ENCODE peak calls at places on chromosome 10, in four cellular contexts. One of them, this sample, is unnamed.

GRCh38 chr10:103603382-103603781 is 109.9 kb downstream of the NEURL1 start:
- DNase-seq in K562: no peak
- DNase-seq in A549: no peak
- DNase-seq in GM12878: no peak
- DNase-seq in this sample: no peak

GRCh38 chr10:16520900-16521299 is 779 bp downstream of the C1QL3 start:
- DNase-seq in K562: no peak
- DNase-seq in A549: no peak
- DNase-seq in GM12878: no peak
- DNase-seq in this sample: peak; percentile 12

GRCh38 chr10:103868200-103868599 is 12.8 kb upstream of the SH3PXD2A start:
- DNase-seq in K562: no peak
- DNase-seq in A549: no peak
- DNase-seq in GM12878: no peak
- DNase-seq in this sample: no peak

GRCh38 chr10:125392140-125392539 is 231.8 kb upstream of the CTBP2 start:
- DNase-seq in K562: no peak
- DNase-seq in A549: no peak
- DNase-seq in GM12878: no peak
- DNase-seq in this sample: no peak

GRCh38 chr10:72031706-72032105 is 56.6 kb downstream of the SPOCK2 start:
- DNase-seq in K562: no peak
- DNase-seq in A549: no peak
- DNase-seq in GM12878: no peak
- DNase-seq in this sample: no peak

GRCh38 chr10:34045571-34046190 is 711.2 kb upstream of the NRP1 start:
- DNase-seq in K562: no peak
- DNase-seq in A549: no peak
- DNase-seq in GM12878: no peak
- DNase-seq in this sample: peak; percentile 16

GRCh38 chr10:75709830-75710229 is 278.4 kb downstream of the LRMDA start:
- DNase-seq in K562: no peak
- DNase-seq in A549: no peak
- DNase-seq in GM12878: no peak
- DNase-seq in this sample: no peak

GRCh38 chr10:43696909-43697499 is 48.3 kb upstream of the ZNF32 start:
- DNase-seq in K562: no peak
- DNase-seq in A549: no peak
- DNase-seq in GM12878: no peak
- DNase-seq in this sample: no peak

GRCh38 chr10:42866115-42866995 is 83.8 kb downstream of the BMS1 start:
- DNase-seq in K562: peak; percentile 80
- DNase-seq in A549: peak; percentile 67
- DNase-seq in GM12878: no peak
- DNase-seq in this sample: peak; percentile 64

GRCh38 chr10:72322280-72323058 is 32.2 kb downstream of the DNAJB12 start:
- DNase-seq in K562: no peak
- DNase-seq in A549: peak; percentile 60
- DNase-seq in GM12878: no peak
- DNase-seq in this sample: no peak

GRCh38 chr10:9596368-9596920 is 1421.2 kb upstream of the CELF2 start:
- DNase-seq in K562: no peak
- DNase-seq in A549: peak; percentile 10
- DNase-seq in GM12878: no peak
- DNase-seq in this sample: peak; percentile 62

GRCh38 chr10:5317547-5318107 is 47.1 kb upstream of the UCN3 start:
- DNase-seq in K562: peak; percentile 46
- DNase-seq in A549: peak; percentile 85
- DNase-seq in GM12878: no peak
- DNase-seq in this sample: peak; percentile 73

GRCh38 chr10:60048146-60048545 is 141.8 kb upstream of the CCDC6 start:
- DNase-seq in K562: no peak
- DNase-seq in A549: peak; percentile 29
- DNase-seq in GM12878: no peak
- DNase-seq in this sample: no peak

GRCh38 chr10:77267703-77268630 is 369.6 kb downstream of the KCNMA1 start:
- DNase-seq in K562: no peak
- DNase-seq in A549: no peak
- DNase-seq in GM12878: no peak
- DNase-seq in this sample: peak; percentile 65

GRCh38 chr10:76299501-76299900 is 868.1 kb downstream of the LRMDA start:
- DNase-seq in K562: no peak
- DNase-seq in A549: no peak
- DNase-seq in GM12878: no peak
- DNase-seq in this sample: no peak

GRCh38 chr10:119149723-119150122 is 15.8 kb downstream of the SFXN4 start:
- DNase-seq in K562: no peak
- DNase-seq in A549: peak; percentile 34
- DNase-seq in GM12878: no peak
- DNase-seq in this sample: no peak

GRCh38 chr10:5524721-5525531 is at the start of gene CALML3:
- DNase-seq in K562: no peak
- DNase-seq in A549: no peak
- DNase-seq in GM12878: no peak
- DNase-seq in this sample: no peak

GRCh38 chr10:6119423-6119822 is 30.6 kb downstream of the RBM17 start:
- DNase-seq in K562: no peak
- DNase-seq in A549: no peak
- DNase-seq in GM12878: no peak
- DNase-seq in this sample: no peak

GRCh38 chr10:124541076-124541903 is 79.7 kb downstream of the LHPP start:
- DNase-seq in K562: no peak
- DNase-seq in A549: no peak
- DNase-seq in GM12878: no peak
- DNase-seq in this sample: no peak

GRCh38 chr10:83075395-83076072 is 1063.8 kb upstream of the GHITM start:
- DNase-seq in K562: no peak
- DNase-seq in A549: no peak
- DNase-seq in GM12878: no peak
- DNase-seq in this sample: no peak

GRCh38 chr10:48807786-48808185 is 123.1 kb downstream of the WDFY4 start:
- DNase-seq in K562: no peak
- DNase-seq in A549: no peak
- DNase-seq in GM12878: no peak
- DNase-seq in this sample: no peak

GRCh38 chr10:49615213-49615612 is 1.4 kb downstream of the CHAT start:
- DNase-seq in K562: no peak
- DNase-seq in A549: no peak
- DNase-seq in GM12878: no peak
- DNase-seq in this sample: no peak

DNA sequence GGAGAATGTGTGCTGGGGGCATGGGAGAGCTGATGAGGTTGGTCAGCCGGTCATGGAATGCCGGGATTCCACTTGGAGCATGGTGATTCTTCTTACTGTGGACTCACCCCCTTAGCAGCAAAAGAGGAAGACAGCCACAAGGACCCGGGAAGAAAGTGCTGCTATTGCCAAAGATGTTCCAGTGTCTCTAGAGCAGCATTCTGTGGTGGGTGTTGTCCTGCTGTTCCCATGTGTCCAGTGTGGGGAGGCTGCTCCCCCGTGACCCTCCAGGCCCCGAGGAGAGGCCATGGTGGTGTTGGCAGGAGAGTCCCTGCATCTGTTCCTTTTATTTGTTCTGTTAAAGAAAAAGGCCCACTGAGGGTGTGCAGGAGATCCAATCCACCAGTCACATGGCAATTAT is 499.4 kb downstream of the RPS24 start:
- DNase-seq in K562: no peak
- DNase-seq in A549: no peak
- DNase-seq in GM12878: no peak
- DNase-seq in this sample: no peak
- TF ChIP-seq POLR2A in K562: no peak
- TF ChIP-seq POLR2A in A549: no peak
- TF ChIP-seq POLR2A in GM12878: no peak
- TF ChIP-seq POLR2A in this sample: no peak

GRCh38 chr10:32057041-32057372 is 782 bp upstream of the KIF5B start:
- DNase-seq in K562: no peak
- DNase-seq in A549: no peak
- DNase-seq in GM12878: no peak
- DNase-seq in this sample: no peak
- TF ChIP-seq ELK1 in K562: no peak
- TF ChIP-seq ELK1 in A549: no peak
- TF ChIP-seq ELK1 in GM12878: no peak
- TF ChIP-seq ELK1 in this sample: no peak

GRCh38 chr10:112895292-112895691 is 54.8 kb upstream of the TCF7L2 start:
- DNase-seq in K562: no peak
- DNase-seq in A549: no peak
- DNase-seq in GM12878: no peak
- DNase-seq in this sample: no peak

GRCh38 chr10:112896273-112896672 is 53.8 kb upstream of the TCF7L2 start:
- DNase-seq in K562: no peak
- DNase-seq in A549: no peak
- DNase-seq in GM12878: no peak
- DNase-seq in this sample: peak; percentile 30

GRCh38 chr10:112899396-112900065 is 50.5 kb upstream of the TCF7L2 start:
- DNase-seq in K562: no peak
- DNase-seq in A549: no peak
- DNase-seq in GM12878: no peak
- DNase-seq in this sample: no peak

GRCh38 chr10:112896722-112897121 is 53.3 kb upstream of the TCF7L2 start:
- DNase-seq in K562: no peak
- DNase-seq in A549: no peak
- DNase-seq in GM12878: no peak
- DNase-seq in this sample: no peak

GRCh38 chr10:112898540-112899395 is 51.3 kb upstream of the TCF7L2 start:
- DNase-seq in K562: no peak
- DNase-seq in A549: peak; percentile 95
- DNase-seq in GM12878: no peak
- DNase-seq in this sample: peak; percentile 80
- H3K4me3 ChIP-seq in K562: no peak overlapping the region
- H3K4me3 ChIP-seq in A549: peak overlapping the region; percentile 33
- H3K4me3 ChIP-seq in GM12878: no peak overlapping the region
- H3K4me3 ChIP-seq in this sample: no peak overlapping the region

GRCh38 chr10:590721-591120 is 98.7 kb downstream of the DIP2C start:
- DNase-seq in K562: no peak
- DNase-seq in A549: no peak
- DNase-seq in GM12878: no peak
- DNase-seq in this sample: no peak
- TF ChIP-seq POLR2A in K562: no peak
- TF ChIP-seq POLR2A in A549: no peak
- TF ChIP-seq POLR2A in GM12878: no peak
- TF ChIP-seq POLR2A in this sample: no peak

DNA sequence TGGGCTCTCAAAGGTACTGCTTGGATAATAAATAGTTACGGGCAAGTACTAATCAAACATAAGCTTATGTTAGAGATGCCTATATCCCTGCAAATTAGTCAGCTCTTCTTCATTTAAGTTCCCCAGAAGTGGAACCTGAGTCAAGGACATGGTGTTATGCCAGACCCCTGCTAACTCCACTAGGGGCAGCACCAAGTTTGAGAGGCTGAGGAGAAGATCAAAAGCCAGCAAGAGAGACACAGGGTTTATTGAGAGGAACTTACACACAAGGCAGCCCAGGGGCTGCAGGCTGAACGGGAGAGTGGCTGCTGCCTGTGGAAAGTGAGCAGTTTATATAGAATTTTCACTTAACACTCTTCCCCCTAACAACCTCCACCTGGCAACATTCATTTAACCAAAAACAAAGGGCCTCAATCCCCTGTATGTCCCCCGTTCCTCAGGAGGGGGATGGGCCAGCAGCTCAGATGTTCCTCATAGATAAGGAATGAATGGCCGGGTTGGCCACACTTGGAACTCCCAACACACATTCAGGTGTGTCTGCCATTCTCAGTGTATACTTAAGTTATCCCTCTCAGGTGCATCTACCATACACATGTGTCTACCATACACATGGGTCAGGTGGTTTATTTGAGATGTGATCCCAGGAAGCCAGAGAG is 62.6 kb upstream of the GHITM start:
- DNase-seq in K562: peak; percentile 34
- DNase-seq in A549: peak; percentile 7
- DNase-seq in GM12878: no peak
- DNase-seq in this sample: peak; percentile 18
- TF ChIP-seq ELK1 in K562: no peak
- TF ChIP-seq ELK1 in A549: no peak
- TF ChIP-seq ELK1 in GM12878: no peak
- TF ChIP-seq ELK1 in this sample: no peak

GRCh38 chr10:132847856-132848255 is 61.9 kb upstream of the NKX6-2 start:
- DNase-seq in K562: no peak
- DNase-seq in A549: no peak
- DNase-seq in GM12878: no peak
- DNase-seq in this sample: no peak
- H3K4me3 ChIP-seq in K562: no peak overlapping the region
- H3K4me3 ChIP-seq in A549: no peak overlapping the region
- H3K4me3 ChIP-seq in GM12878: no peak overlapping the region
- H3K4me3 ChIP-seq in this sample: no peak overlapping the region

GRCh38 chr10:114726820-114727271 is 68.8 kb upstream of the ABLIM1 start:
- DNase-seq in K562: no peak
- DNase-seq in A549: no peak
- DNase-seq in GM12878: no peak
- DNase-seq in this sample: no peak

GRCh38 chr10:114724707-114725106 is 66.6 kb upstream of the ABLIM1 start:
- DNase-seq in K562: no peak
- DNase-seq in A549: no peak
- DNase-seq in GM12878: no peak
- DNase-seq in this sample: no peak

GRCh38 chr10:114730291-114730690 is 72.2 kb upstream of the ABLIM1 start:
- DNase-seq in K562: no peak
- DNase-seq in A549: no peak
- DNase-seq in GM12878: no peak
- DNase-seq in this sample: no peak

GRCh38 chr10:114729103-114729659 is 71.1 kb upstream of the ABLIM1 start:
- DNase-seq in K562: no peak
- DNase-seq in A549: no peak
- DNase-seq in GM12878: no peak
- DNase-seq in this sample: no peak

DNA sequence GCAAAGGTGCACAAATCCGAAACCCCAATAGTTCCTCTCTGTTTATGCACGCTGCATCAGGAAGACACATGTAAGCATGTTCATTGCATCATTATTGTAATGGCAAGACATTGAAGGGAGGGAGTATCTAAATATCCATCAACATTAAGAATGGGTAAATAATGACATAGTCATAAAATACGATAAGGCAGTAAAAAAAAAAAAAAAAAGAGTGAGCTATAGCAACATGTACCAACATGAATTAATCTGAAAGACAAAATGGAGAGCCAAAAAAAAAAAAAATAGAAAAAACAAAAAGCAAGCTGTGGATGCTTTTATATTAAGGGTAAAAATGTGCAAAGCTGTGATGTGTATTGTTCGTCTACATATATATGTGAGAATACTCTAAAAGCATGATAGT is 70.2 kb upstream of the ABLIM1 start:
- DNase-seq in K562: no peak
- DNase-seq in A549: no peak
- DNase-seq in GM12878: no peak
- DNase-seq in this sample: no peak
- TF ChIP-seq POLR2A in K562: no peak
- TF ChIP-seq POLR2A in A549: no peak
- TF ChIP-seq POLR2A in GM12878: no peak
- TF ChIP-seq POLR2A in this sample: no peak